ENCODE peak calls at places on chromosomes 11 and 22, in eight cellular contexts. T is effector memory CD4-positive, alpha-beta T cell; F is NB4; W is NCI-H524; L is MCF 10A; Y is stimulated activated CD4-positive, alpha-beta T cell treated with anti-CD3 and anti-CD28 coated beads, Interleukin-4, amount 100 ng/mL, for 1 hour; V is RKO; E is EL. J is an unnamed sample.

GRCh38 chr11:132352497-132352896 is 982.1 kb downstream of the NTM start:
- DNase-seq in T (no peak), F (no peak), W (no peak), L (no peak), Y (no peak), V (no peak), E (no peak), J (no peak)

GRCh38 chr11:108916935-108917334 is 252.1 kb downstream of the DDX10 start:
- DNase-seq in T (no peak), F (no peak), W (no peak), L (peak), Y (no peak), V (no peak), E (peak), J (no peak)

GRCh38 chr11:85658180-85658579 is 6.7 kb downstream of the CREBZF start:
- DNase-seq in T (no peak), F (no peak), W (no peak), L (no peak), Y (no peak), V (no peak), E (no peak), J (no peak)

GRCh38 chr11:65866524-65867283 is 5.9 kb downstream of the EFEMP2 start:
- DNase-seq in T (no peak), F (no peak), W (no peak), L (no peak), Y (no peak), V (no peak), E (no peak), J (no peak)

GRCh38 chr22:35742342-35743100 is 24.8 kb downstream of the APOL5 start:
- DNase-seq in T (no peak), F (no peak), W (no peak), L (peak), Y (no peak), V (peak), E (peak), J (no peak)

GRCh38 chr11:67027483-67027930 is 4.6 kb downstream of the SYT12 start:
- DNase-seq in T (no peak), F (no peak), W (no peak), L (no peak), Y (no peak), V (no peak), E (no peak), J (no peak)

GRCh38 chr11:73399159-73400090 is 23.2 kb downstream of the RELT start:
- DNase-seq in T (no peak), F (peak), W (no peak), L (no peak), Y (no peak), V (no peak), E (no peak), J (no peak)

GRCh38 chr11:107856981-107857517 is 1.5 kb downstream of the SLC35F2 start:
- DNase-seq in T (no peak), F (peak), W (no peak), L (peak), Y (no peak), V (peak), E (peak), J (no peak)

GRCh38 chr22:31082606-31083376 is 1.7 kb downstream of the SMTN start:
- DNase-seq in T (no peak), F (peak), W (no peak), L (peak), Y (peak), V (peak), E (peak), J (no peak)

GRCh38 chr11:45936655-45937054 is 14.2 kb downstream of the LARGE2 start:
- DNase-seq in T (no peak), F (no peak), W (no peak), L (no peak), Y (no peak), V (no peak), E (no peak), J (no peak)

GRCh38 chr11:6629892-6630631 is 10.8 kb upstream of the TPP1 start:
- DNase-seq in T (no peak), F (no peak), W (no peak), L (no peak), Y (no peak), V (no peak), E (no peak), J (peak)

GRCh38 chr22:42080287-42080686 is 787 bp downstream of the SMDT1 start:
- DNase-seq in T (no peak), F (peak), W (no peak), L (peak), Y (no peak), V (peak), E (peak), J (peak)

GRCh38 chr22:46797355-46797754 is 34.9 kb downstream of the TBC1D22A start:
- DNase-seq in T (no peak), F (peak), W (no peak), L (peak), Y (no peak), V (peak), E (no peak), J (no peak)

GRCh38 chr11:108609681-108610080 is 16.1 kb upstream of the EXPH5 start:
- DNase-seq in T (no peak), F (no peak), W (no peak), L (peak), Y (no peak), V (peak), E (peak), J (no peak)

GRCh38 chr11:94557391-94557790 is 9.8 kb upstream of the PIWIL4 start:
- DNase-seq in T (no peak), F (no peak), W (no peak), L (no peak), Y (no peak), V (no peak), E (peak), J (no peak)

GRCh38 chr11:93577291-93577690 is 34.1 kb upstream of the SMCO4 start:
- DNase-seq in T (no peak), F (no peak), W (no peak), L (peak), Y (no peak), V (peak), E (peak), J (no peak)

GRCh38 chr11:122691751-122692150 is 36.2 kb downstream of the UBASH3B start:
- DNase-seq in T (no peak), F (no peak), W (peak), L (no peak), Y (no peak), V (no peak), E (no peak), J (no peak)

J was measured in NCI-H2171.